ENCODE peak calls at places on chromosomes 4 and X, in seven cellular contexts. S is GM23248, W is K562, C is PC-3, G is PC-9, M is neural progenitor cell, A is astrocyte. V is an unnamed sample.

GRCh38 chr4:37322122-37322521 is 77.6 kb downstream of the NWD2 start:
- DNase-seq in S (no peak), W (no peak), C (peak), G (no peak), M (no peak), A (no peak), V (no peak)

GRCh38 chrX:68284281-68284904 is 148.9 kb downstream of the OPHN1 start:
- DNase-seq in S (no peak), W (no peak), C (no peak), G (no peak), M (no peak), A (no peak), V (no peak)

GRCh38 chr4:41949531-41949930 is 14.3 kb downstream of the TMEM33 start:
- DNase-seq in S (no peak), W (no peak), C (no peak), G (no peak), M (no peak), A (no peak), V (no peak)

GRCh38 chrX:21166302-21166982 is 207.8 kb upstream of the CNKSR2 start:
- DNase-seq in S (peak), W (no peak), C (peak), G (peak), M (no peak), A (peak), V (no peak)

GRCh38 chr4:8704632-8705031 is 112.1 kb downstream of the CPZ start:
- DNase-seq in S (no peak), W (no peak), C (no peak), G (no peak), M (no peak), A (no peak), V (no peak)

GRCh38 chrX:5957506-5957905 is 271.2 kb downstream of the NLGN4X start:
- DNase-seq in S (no peak), W (no peak), C (no peak), G (no peak), M (no peak), A (peak), V (no peak)

GRCh38 chrX:68835104-68835442 is 6.3 kb downstream of the EFNB1 start:
- DNase-seq in S (no peak), W (no peak), C (no peak), G (no peak), M (no peak), A (no peak), V (no peak)

GRCh38 chrX:68049466-68049865 is 383.8 kb downstream of the OPHN1 start:
- DNase-seq in S (no peak), W (no peak), C (no peak), G (no peak), M (no peak), A (no peak), V (no peak)

GRCh38 chr4:4440333-4441061 is 53.6 kb downstream of the NSG1 start:
- DNase-seq in S (no peak), W (no peak), C (no peak), G (no peak), M (no peak), A (no peak), V (peak)

GRCh38 chr4:138275946-138276621 is 33.9 kb upstream of the SLC7A11 start:
- DNase-seq in S (peak), W (no peak), C (peak), G (peak), M (no peak), A (peak), V (no peak)

GRCh38 chr4:26197018-26197779 is 123.6 kb upstream of the RBPJ start:
- DNase-seq in S (peak), W (peak), C (peak), G (peak), M (no peak), A (peak), V (peak)

GRCh38 chrX:94454606-94455005 is 780.6 kb downstream of the FAM133A start:
- DNase-seq in S (no peak), W (no peak), C (no peak), G (no peak), M (peak), A (no peak), V (no peak)

GRCh38 chr4:7232061-7232616 is 39.8 kb downstream of the SORCS2 start:
- DNase-seq in S (no peak), W (no peak), C (no peak), G (no peak), M (peak), A (no peak), V (no peak)

GRCh38 chr4:120718979-120719566 is 203.5 kb downstream of the PRDM5 start:
- DNase-seq in S (peak), W (peak), C (peak), G (no peak), M (peak), A (peak), V (no peak)

GRCh38 chrX:110402091-110402854 is 43.6 kb downstream of the RTL9 start:
- DNase-seq in S (peak), W (peak), C (peak), G (peak), M (no peak), A (peak), V (no peak)

GRCh38 chr4:137531951-137532868 is at the start of gene PCDH18:
- DNase-seq in S (peak), W (no peak), C (peak), G (peak), M (peak), A (peak), V (peak)

GRCh38 chrX:11100281-11101035 is 10.7 kb upstream of the HCCS start:
- DNase-seq in S (peak), W (peak), C (peak), G (peak), M (peak), A (peak), V (no peak)

GRCh38 chr4:169315530-169316306 is 45.0 kb upstream of the SH3RF1 start:
- DNase-seq in S (peak), W (no peak), C (peak), G (no peak), M (no peak), A (peak), V (no peak)

GRCh38 chr4:36551697-36552214 is 270.3 kb downstream of the DTHD1 start:
- DNase-seq in S (no peak), W (no peak), C (peak), G (no peak), M (no peak), A (no peak), V (peak)

GRCh38 chrX:134631404-134632346 is 26.6 kb downstream of the PLAC1 start:
- DNase-seq in S (peak), W (no peak), C (no peak), G (no peak), M (peak), A (peak), V (no peak)

GRCh38 chrX:13101439-13102139 is 57.2 kb upstream of the FAM9C start:
- DNase-seq in S (peak), W (peak), C (peak), G (peak), M (no peak), A (peak), V (no peak)

GRCh38 chr4:39814403-39815185 is 116.7 kb downstream of the UBE2K start:
- DNase-seq in S (peak), W (no peak), C (no peak), G (no peak), M (peak), A (peak), V (no peak)

GRCh38 chrX:46572295-46572936 is 1.1 kb upstream of the CHST7 start:
- DNase-seq in S (peak), W (no peak), C (no peak), G (no peak), M (no peak), A (no peak), V (peak)

GRCh38 chr4:107183155-107183774 is 147.2 kb upstream of the DKK2 start:
- DNase-seq in S (peak), W (peak), C (peak), G (no peak), M (peak), A (peak), V (peak)

GRCh38 chr4:52263612-52264011 is 212.5 kb downstream of the SPATA18 start:
- DNase-seq in S (peak), W (no peak), C (peak), G (no peak), M (no peak), A (no peak), V (no peak)

DNA sequence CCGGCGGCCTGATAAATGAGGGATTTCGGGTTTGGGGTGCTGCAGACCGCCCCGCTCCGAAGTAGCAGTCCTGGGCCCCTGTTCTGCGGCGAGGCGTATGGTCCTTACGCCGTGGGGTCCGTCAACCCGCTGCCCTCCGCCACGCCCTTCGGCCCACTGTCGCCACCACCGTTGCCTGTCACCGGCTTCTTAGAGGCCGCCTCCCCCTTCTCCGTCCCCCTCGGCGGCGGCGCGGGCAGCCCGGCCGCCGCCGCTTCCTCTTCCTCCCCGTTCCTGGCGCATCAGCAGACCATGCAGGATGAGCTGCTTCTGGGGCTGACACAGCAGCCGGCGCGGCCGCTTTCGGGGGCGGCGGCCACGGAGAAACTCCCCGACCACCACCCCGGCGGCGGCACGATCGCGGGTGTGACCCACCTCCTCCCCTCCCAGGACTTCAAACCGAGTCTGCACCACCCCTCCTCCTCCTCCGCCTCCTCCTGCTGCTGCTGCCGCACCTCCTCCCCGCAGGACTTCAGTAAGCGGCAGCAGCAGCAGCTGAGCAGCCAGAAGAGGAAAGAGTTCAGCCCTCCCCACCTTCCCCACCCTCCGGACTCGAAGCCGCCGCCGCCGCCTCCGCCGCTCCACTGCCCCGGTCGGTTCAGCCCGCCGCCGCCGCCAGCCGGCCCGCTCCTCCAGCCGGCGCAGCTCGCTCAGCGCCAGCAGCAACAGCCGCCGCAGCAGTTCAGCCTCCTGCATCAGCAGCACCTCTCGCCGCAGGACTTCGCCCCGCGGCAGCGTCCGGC is 569 bp downstream of the CPEB2 start:
- DNase-seq in S (peak), W (peak), C (peak), G (peak), M (peak), A (peak), V (peak)
- H2AFZ ChIP-seq in S (peak), W (peak), C (peak), G (peak), M (peak), A (peak), V (peak)

GRCh38 chrX:153478746-153479145 is 8.4 kb upstream of the HAUS7 start:
- DNase-seq in S (no peak), W (no peak), C (no peak), G (no peak), M (no peak), A (no peak), V (no peak)

GRCh38 chrX:153485396-153486080 is 9.2 kb upstream of the BGN start:
- DNase-seq in S (no peak), W (no peak), C (no peak), G (no peak), M (no peak), A (no peak), V (no peak)

GRCh38 chrX:153481043-153481442 is 10.7 kb upstream of the HAUS7 start:
- DNase-seq in S (no peak), W (no peak), C (no peak), G (no peak), M (no peak), A (no peak), V (no peak)

GRCh38 chrX:153486163-153486562 is 8.6 kb upstream of the BGN start:
- DNase-seq in S (no peak), W (no peak), C (no peak), G (no peak), M (no peak), A (no peak), V (no peak)

DNA sequence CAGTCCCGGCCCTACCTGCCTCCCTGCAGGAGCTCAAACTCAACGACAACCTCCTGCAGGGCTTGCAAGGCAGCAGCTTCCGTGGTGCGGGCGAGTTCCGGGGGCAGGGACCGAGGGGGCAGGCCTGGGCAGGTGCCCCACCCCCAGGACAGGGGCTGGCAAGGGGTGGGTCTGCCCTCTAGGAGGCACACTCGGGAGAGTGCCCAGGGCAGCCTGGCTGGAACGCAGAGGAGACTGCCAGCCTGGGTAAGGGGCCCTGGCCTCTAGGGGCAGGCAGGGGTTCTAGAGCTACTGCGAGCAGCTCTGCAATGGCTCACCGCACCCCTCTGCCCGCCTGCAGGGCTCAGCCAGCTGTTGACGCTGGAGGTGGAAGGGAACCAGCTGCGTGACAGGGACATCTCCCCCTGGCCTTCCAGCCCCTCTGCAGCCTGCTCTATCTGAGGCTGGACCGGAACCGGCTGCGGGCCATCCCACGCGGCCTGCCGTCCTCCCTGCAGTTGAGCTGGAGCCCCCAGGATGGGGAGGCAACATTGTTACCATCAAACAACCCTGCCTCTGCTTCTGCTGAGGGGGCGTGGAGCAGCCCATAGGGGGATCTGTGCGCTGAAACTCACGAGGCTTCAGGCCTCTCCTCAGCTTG is 12.1 kb upstream of the HAUS7 start:
- DNase-seq in S (no peak), W (no peak), C (no peak), G (no peak), M (no peak), A (no peak), V (no peak)
- H2AFZ ChIP-seq in S (no peak), W (no peak), C (no peak), G (no peak), M (no peak), A (no peak), V (no peak)

GRCh38 chr4:104491826-104492771 is 2.6 kb downstream of the CXXC4 start:
- DNase-seq in S (peak), W (no peak), C (no peak), G (peak), M (peak), A (peak), V (peak)

GRCh38 chr4:104493071-104493831 is 1.4 kb downstream of the CXXC4 start:
- DNase-seq in S (no peak), W (no peak), C (no peak), G (no peak), M (peak), A (no peak), V (no peak)

GRCh38 chr4:104491396-104491821 is 3.3 kb downstream of the CXXC4 start:
- DNase-seq in S (peak), W (peak), C (no peak), G (peak), M (peak), A (peak), V (no peak)

GRCh38 chr4:104494822-104495559 is at the start of gene CXXC4:
- DNase-seq in S (peak), W (peak), C (no peak), G (peak), M (peak), A (peak), V (no peak)

DNA sequence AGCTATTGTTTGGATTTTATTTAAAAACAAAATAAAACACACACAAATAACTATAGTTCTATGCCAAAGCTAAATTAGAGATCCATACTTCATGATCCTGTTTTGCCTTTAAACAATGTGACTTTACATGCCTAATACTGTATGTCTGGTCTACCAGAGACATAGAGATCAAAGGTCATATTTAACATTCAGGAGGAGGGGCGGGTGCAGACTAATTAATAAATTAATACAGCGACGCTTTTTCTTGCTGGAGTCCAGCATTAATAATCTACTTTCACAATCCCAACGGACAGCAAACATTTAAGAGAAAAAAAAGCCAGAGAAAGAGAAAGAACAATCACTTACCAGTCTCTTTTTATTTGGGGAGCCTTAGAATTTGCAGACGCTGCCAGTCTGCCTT is 533 bp downstream of the CXXC4 start:
- DNase-seq in S (peak), W (no peak), C (no peak), G (no peak), M (peak), A (no peak), V (no peak)
- H2AFZ ChIP-seq in S (peak), W (no peak), C (no peak), G (no peak), M (no peak), A (no peak), V (peak)

GRCh38 chrX:101051549-101052302 is at the start of gene TRMT2B:
- DNase-seq in S (peak), W (peak), C (peak), G (peak), M (peak), A (peak), V (peak)

GRCh38 chrX:101051153-101051548 is 760 bp downstream of the TRMT2B start:
- DNase-seq in S (no peak), W (no peak), C (no peak), G (no peak), M (no peak), A (no peak), V (no peak)
- H2AFZ ChIP-seq in S (peak), W (peak), C (peak), G (peak), M (peak), A (peak), V (peak)

GRCh38 chr4:185587444-185588161 is 52.3 kb upstream of the PDLIM3 start:
- DNase-seq in S (no peak), W (no peak), C (no peak), G (no peak), M (peak), A (no peak), V (peak)
- H2AFZ ChIP-seq in S (no peak), W (no peak), C (no peak), G (no peak), M (peak), A (peak), V (peak)

GRCh38 chrX:39955621-39956020 is 142.1 kb downstream of the BCOR start:
- DNase-seq in S (no peak), W (peak), C (no peak), G (no peak), M (peak), A (no peak), V (no peak)
- H2AFZ ChIP-seq in S (no peak), W (peak), C (no peak), G (no peak), M (peak), A (no peak), V (peak)

DNA sequence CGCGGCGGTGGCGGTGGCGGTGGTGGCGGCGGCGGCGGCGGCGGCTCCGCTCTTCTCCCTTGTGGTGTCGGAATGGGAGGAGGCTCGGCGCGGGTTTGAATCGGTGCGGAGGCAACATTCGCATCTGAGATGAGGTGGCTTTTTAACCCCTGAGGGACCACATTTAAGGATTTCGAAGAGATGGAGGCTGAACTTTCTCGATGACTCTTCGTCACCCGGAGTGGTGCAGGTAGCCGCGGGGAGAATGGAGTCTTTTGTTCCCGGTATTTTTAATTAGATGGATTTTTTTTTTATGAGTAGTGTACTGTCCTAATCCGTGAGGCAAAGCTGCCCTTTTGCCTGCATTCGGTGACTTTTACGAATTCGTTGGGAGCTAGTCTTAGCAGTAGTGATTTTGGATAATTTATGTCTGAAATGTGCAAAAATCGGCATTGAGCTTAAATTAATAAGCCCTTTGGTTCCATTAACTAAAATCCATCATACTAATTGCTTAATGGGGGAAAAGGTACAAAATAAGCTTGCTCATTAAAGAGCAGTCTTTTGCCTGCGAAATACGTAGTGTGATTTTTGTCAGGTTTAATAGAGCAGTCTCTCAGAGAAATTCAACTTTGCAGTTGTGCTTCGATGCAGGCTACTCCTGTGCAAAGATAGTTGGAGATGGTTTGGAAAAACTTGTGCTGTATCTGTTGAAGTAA is 206.1 kb downstream of the TENM3 start:
- DNase-seq in S (no peak), W (no peak), C (peak), G (no peak), M (peak), A (peak), V (no peak)
- H2AFZ ChIP-seq in S (peak), W (no peak), C (peak), G (no peak), M (no peak), A (no peak), V (no peak)

DNA sequence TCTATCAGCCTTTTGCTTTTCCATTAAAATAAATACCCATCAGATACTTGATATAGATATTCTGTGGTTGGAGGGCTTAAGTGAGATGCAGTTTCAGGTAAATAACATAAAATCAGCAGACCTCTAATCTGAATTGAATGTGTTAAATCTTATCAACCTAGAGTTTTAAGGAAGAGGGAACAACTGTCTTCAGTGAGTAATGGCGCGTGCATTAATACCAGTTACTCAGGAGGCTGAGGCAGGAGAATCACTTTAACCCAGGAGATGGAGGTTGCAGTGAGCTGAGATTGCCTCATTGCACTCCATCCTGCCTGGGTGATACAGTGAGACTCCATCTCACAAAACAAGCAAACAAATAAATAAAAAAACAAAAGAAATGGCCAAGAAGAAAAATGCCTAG is 54.3 kb downstream of the FAT4 start:
- DNase-seq in S (peak), W (no peak), C (no peak), G (no peak), M (no peak), A (no peak), V (no peak)
- H2AFZ ChIP-seq in S (peak), W (no peak), C (peak), G (no peak), M (no peak), A (no peak), V (no peak)

GRCh38 chr4:15809058-15809457 is 30.9 kb downstream of the CD38 start:
- DNase-seq in S (no peak), W (no peak), C (no peak), G (no peak), M (no peak), A (no peak), V (peak)
- H2AFZ ChIP-seq in S (no peak), W (no peak), C (no peak), G (peak), M (no peak), A (no peak), V (no peak)